ENCODE peak calls at places on chromosomes 3 and 15, in four cellular contexts. S is HCT116, I is adrenal gland, Y is aorta. Q is an unnamed sample.

GRCh38 chr3:45011756-45012441 is 14.2 kb upstream of the CLEC3B start:
- DNase-seq in Y (peak; percentile 79), I (peak; percentile 85), S (no peak), Q (peak; percentile 95)

GRCh38 chr15:34927726-34928125 is 41.8 kb downstream of the AQR start:
- DNase-seq in I (no peak), Y (no peak), S (no peak), Q (no peak)

GRCh38 chr3:143349455-143349854 is 229.9 kb downstream of the CHST2 start:
- DNase-seq in S (no peak), I (no peak), Y (no peak), Q (no peak)

GRCh38 chr3:11060500-11061251 is 68.1 kb downstream of the SLC6A1 start:
- DNase-seq in Y (peak; percentile 80), I (peak; percentile 57), S (peak; percentile 50), Q (peak; percentile 83)

GRCh38 chr15:99925661-99926461 is 192.6 kb upstream of the LYSMD4 start:
- DNase-seq in I (peak; percentile 68), Y (peak; percentile 77), S (peak; percentile 35), Q (peak; percentile 51)

GRCh38 chr3:41137686-41138111 is 61.6 kb upstream of the CTNNB1 start:
- DNase-seq in I (no peak), Y (no peak), S (no peak), Q (no peak)

GRCh38 chr3:129001817-129002572 is 891 bp downstream of the EFCC1 start:
- DNase-seq in I (no peak), S (no peak), Y (peak; percentile 36), Q (peak; percentile 51)

GRCh38 chr15:100332231-100332630 is 9.5 kb downstream of the ADAMTS17 start:
- DNase-seq in Y (no peak), S (no peak), I (no peak), Q (no peak)

GRCh38 chr3:165217739-165218138 is 21.6 kb upstream of the SLITRK3 start:
- DNase-seq in Y (no peak), I (no peak), S (no peak), Q (no peak)

GRCh38 chr15:26561130-26561529 is 211.7 kb downstream of the GABRB3 start:
- DNase-seq in S (no peak), Y (no peak), I (no peak), Q (no peak)

GRCh38 chr15:26564354-26564753 is 208.5 kb downstream of the GABRB3 start:
- DNase-seq in S (no peak), I (no peak), Y (no peak), Q (no peak)

DNA sequence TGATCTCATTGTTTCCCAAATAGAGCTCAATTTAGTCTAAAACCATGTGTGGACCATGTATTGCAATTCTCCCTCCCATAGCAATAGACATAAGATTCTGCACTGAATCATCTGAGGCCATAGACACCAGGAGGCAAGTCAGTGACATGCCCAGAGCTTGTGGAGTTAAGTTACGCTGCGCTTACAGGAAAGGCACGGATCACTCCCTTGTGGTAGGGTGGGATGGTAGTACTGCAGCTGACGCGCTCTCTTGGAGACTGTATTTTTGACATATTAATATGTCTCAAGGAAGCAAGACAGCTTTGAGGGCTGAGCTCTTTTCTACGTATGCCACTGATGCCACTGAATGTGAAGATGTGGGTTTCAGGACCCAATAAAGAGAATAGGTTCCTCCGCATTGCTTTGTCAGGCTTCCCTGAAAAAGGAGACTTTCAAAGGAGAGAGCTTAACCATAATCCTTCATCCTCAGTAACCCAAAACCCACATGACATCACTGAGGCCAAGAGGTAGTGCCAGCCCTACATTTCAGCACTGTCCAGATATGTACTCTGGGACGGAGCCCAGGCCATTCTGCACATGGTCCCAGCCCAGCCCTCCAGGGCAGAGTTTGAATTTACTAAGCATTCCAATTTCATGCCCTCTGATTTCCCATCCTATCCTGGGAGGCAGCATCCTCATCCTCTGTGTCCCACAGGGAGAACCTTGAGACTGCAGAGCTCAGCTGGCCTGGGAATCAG is 210.7 kb downstream of the GABRB3 start:
- DNase-seq in Y (no peak), S (no peak), I (no peak), Q (no peak)
- H3K9me3 ChIP-seq in Y (peaks cover 1% of the 10 kb centered on the region), S (peaks cover 4% of the 10 kb centered on the region), I (no peaks in the 10 kb centered on the region), Q (no peaks in the 10 kb centered on the region)

GRCh38 chr3:137768361-137769320 is 4.5 kb downstream of the SOX14 start:
- DNase-seq in Y (no peak), I (no peak), S (no peak), Q (no peak)

GRCh38 chr3:137769321-137770065 is 5.4 kb downstream of the SOX14 start:
- DNase-seq in Y (no peak), S (no peak), I (no peak), Q (no peak)

GRCh38 chr3:137771401-137772230 is 7.5 kb downstream of the SOX14 start:
- DNase-seq in I (no peak), Y (no peak), S (no peak), Q (no peak)

GRCh38 chr3:137770821-137771399 is 6.8 kb downstream of the SOX14 start:
- DNase-seq in Y (no peak), S (no peak), I (no peak), Q (no peak)

DNA sequence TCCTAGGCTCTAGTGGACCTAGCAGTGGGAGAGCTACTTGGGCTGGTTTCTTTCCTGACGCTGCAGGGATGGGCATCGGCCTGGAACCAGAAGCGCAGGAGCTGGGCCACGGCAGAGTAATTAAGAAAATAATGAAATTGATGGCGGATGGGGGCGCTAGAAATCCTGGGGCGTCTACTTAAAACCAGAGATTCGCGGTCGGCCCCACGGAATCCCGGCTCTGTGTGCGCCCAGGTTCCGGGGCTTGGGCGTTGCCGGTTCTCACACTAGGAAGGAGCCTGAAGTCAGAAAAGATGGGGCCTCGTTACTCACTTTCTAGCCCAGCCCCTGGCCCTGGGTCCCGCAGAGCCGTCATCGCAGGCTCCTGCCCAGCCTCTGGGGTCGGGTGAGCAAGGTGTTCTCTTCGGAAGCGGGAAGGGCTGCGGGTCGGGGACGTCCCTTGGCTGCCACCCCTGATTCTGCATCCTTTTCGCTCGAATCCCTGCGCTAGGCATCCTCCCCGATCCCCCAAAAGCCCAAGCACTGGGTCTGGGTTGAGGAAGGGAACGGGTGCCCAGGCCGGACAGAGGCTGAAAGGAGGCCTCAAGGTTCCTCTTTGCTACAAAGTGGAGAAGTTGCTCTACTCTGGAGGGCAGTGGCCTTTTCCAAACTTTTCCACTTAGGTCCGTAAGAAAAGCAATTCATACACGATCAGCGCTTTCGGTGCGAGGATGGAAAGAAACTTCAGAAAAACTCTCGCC is 6.1 kb downstream of the SOX14 start:
- DNase-seq in S (no peak), Y (no peak), I (no peak), Q (no peak)
- H3K27me3 ChIP-seq in S (peaks cover 44% of the 10 kb centered on the region), Y (no peaks in the 10 kb centered on the region), I (peaks cover 70% of the 10 kb centered on the region), Q (peaks cover 100% of the 10 kb centered on the region)

GRCh38 chr3:183213941-183214612 is 39.0 kb upstream of the B3GNT5 start:
- DNase-seq in Y (no peak), S (no peak), I (no peak), Q (peak; percentile 33)
- H3K27ac ChIP-seq in Y (no peak overlapping the region), S (no peak overlapping the region), I (no peak overlapping the region), Q (no peak overlapping the region)

GRCh38 chr15:55786341-55786740 is 43.4 kb upstream of the PRTG start:
- DNase-seq in S (no peak), Y (no peak), I (no peak), Q (no peak)
- H3K9me3 ChIP-seq in S (no peaks in the 10 kb centered on the region), Y (no peaks in the 10 kb centered on the region), I (no peaks in the 10 kb centered on the region), Q (no peaks in the 10 kb centered on the region)

DNA sequence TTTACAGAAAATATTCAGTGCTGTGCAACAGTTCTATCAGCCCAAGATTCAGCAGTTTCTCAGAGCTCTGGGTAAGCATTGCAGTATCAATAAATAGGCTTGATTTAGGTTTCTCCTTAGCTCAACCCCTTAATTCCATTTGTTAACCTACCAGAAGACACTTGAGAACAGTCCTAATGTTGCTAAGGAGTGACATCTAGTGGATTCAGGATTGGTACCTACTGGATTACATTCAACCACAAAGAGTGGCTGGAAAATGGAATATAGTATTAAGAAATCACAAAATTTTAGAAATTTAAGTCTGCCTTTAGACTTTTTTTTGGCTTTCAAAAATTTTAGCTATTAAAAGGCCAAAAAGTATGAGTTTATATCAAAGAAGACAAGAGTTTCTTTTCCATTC is 34.7 kb downstream of the POLG start:
- DNase-seq in I (no peak), S (peak; percentile 16), Y (no peak), Q (peak; percentile 65)
- H3K27me3 ChIP-seq in I (no peaks in the 10 kb centered on the region), S (no peaks in the 10 kb centered on the region), Y (no peaks in the 10 kb centered on the region), Q (no peaks in the 10 kb centered on the region)

Q was measured in cardiac muscle cell.